ENCODE peak calls at places on chromosome 5, in six cellular contexts. One of them, this sample, is unnamed.

GRCh38 chr5:38830521-38831051 is 15.2 kb upstream of the OSMR start:
- DNase-seq in upper lobe of left lung: no peak
- DNase-seq in H1: no peak
- DNase-seq in A549: no peak
- DNase-seq in suprapubic skin: no peak
- DNase-seq in stomach: no peak
- DNase-seq in this sample: no peak

GRCh38 chr5:10709409-10709808 is 51.6 kb downstream of the DAP start:
- DNase-seq in H1: no peak
- DNase-seq in A549: no peak
- DNase-seq in suprapubic skin: no peak
- DNase-seq in upper lobe of left lung: no peak
- DNase-seq in stomach: no peak
- DNase-seq in this sample: no peak

GRCh38 chr5:16617272-16617973 is 626 bp upstream of the RETREG1 start:
- DNase-seq in suprapubic skin: no peak
- DNase-seq in stomach: no peak
- DNase-seq in upper lobe of left lung: peak
- DNase-seq in H1: no peak
- DNase-seq in A549: no peak
- DNase-seq in this sample: no peak

GRCh38 chr5:10607023-10607665 is 43.3 kb downstream of the ANKRD33B start:
- DNase-seq in H1: no peak
- DNase-seq in A549: no peak
- DNase-seq in suprapubic skin: peak
- DNase-seq in upper lobe of left lung: no peak
- DNase-seq in stomach: no peak
- DNase-seq in this sample: no peak

GRCh38 chr5:139903805-139904565 is 108.4 kb downstream of the PSD2 start:
- DNase-seq in suprapubic skin: peak
- DNase-seq in stomach: no peak
- DNase-seq in upper lobe of left lung: peak
- DNase-seq in H1: peak
- DNase-seq in A549: peak
- DNase-seq in this sample: peak

GRCh38 chr5:59099270-59099994 is 516.6 kb downstream of the RAB3C start:
- DNase-seq in suprapubic skin: no peak
- DNase-seq in A549: peak
- DNase-seq in H1: no peak
- DNase-seq in upper lobe of left lung: no peak
- DNase-seq in stomach: no peak
- DNase-seq in this sample: no peak

GRCh38 chr5:136729901-136730355 is 364.6 kb upstream of the TRPC7 start:
- DNase-seq in H1: no peak
- DNase-seq in upper lobe of left lung: no peak
- DNase-seq in A549: peak
- DNase-seq in suprapubic skin: no peak
- DNase-seq in stomach: no peak
- DNase-seq in this sample: no peak

GRCh38 chr5:137316346-137316736 is 182.8 kb downstream of the SPOCK1 start:
- DNase-seq in suprapubic skin: no peak
- DNase-seq in H1: no peak
- DNase-seq in A549: no peak
- DNase-seq in upper lobe of left lung: no peak
- DNase-seq in stomach: no peak
- DNase-seq in this sample: no peak

GRCh38 chr5:61625682-61626620 is 293.9 kb downstream of the ZSWIM6 start:
- DNase-seq in upper lobe of left lung: peak
- DNase-seq in suprapubic skin: peak
- DNase-seq in H1: peak
- DNase-seq in stomach: peak
- DNase-seq in A549: peak
- DNase-seq in this sample: peak

GRCh38 chr5:65043843-65044359 is 275.2 kb downstream of the CWC27 start:
- DNase-seq in A549: no peak
- DNase-seq in stomach: no peak
- DNase-seq in suprapubic skin: no peak
- DNase-seq in upper lobe of left lung: no peak
- DNase-seq in H1: no peak
- DNase-seq in this sample: no peak

GRCh38 chr5:61123145-61123544 is 39.1 kb downstream of the SMIM15 start:
- DNase-seq in stomach: no peak
- DNase-seq in A549: no peak
- DNase-seq in H1: no peak
- DNase-seq in upper lobe of left lung: no peak
- DNase-seq in suprapubic skin: no peak
- DNase-seq in this sample: no peak

GRCh38 chr5:135230326-135230925 is 168.6 kb downstream of the MACROH2A1 start:
- DNase-seq in A549: no peak
- DNase-seq in upper lobe of left lung: peak
- DNase-seq in H1: no peak
- DNase-seq in stomach: no peak
- DNase-seq in suprapubic skin: no peak
- DNase-seq in this sample: peak

GRCh38 chr5:54902817-54903473 is 82.4 kb downstream of the ESM1 start:
- DNase-seq in A549: no peak
- DNase-seq in upper lobe of left lung: no peak
- DNase-seq in suprapubic skin: no peak
- DNase-seq in stomach: no peak
- DNase-seq in H1: no peak
- DNase-seq in this sample: no peak

GRCh38 chr5:153784277-153784676 is 254.4 kb downstream of the FAM114A2 start:
- DNase-seq in A549: no peak
- DNase-seq in stomach: no peak
- DNase-seq in H1: no peak
- DNase-seq in suprapubic skin: no peak
- DNase-seq in upper lobe of left lung: no peak
- DNase-seq in this sample: no peak

GRCh38 chr5:109708813-109709212 is 19.1 kb downstream of the MAN2A1 start:
- DNase-seq in H1: no peak
- DNase-seq in suprapubic skin: no peak
- DNase-seq in stomach: no peak
- DNase-seq in A549: no peak
- DNase-seq in upper lobe of left lung: no peak
- DNase-seq in this sample: no peak

GRCh38 chr5:124902097-124902821 is 155.8 kb upstream of the ZNF608 start:
- DNase-seq in stomach: no peak
- DNase-seq in upper lobe of left lung: no peak
- DNase-seq in suprapubic skin: no peak
- DNase-seq in A549: no peak
- DNase-seq in H1: no peak
- DNase-seq in this sample: no peak

GRCh38 chr5:139649082-139649991 is 1.2 kb downstream of the CXXC5 start:
- DNase-seq in H1: peak
- DNase-seq in suprapubic skin: peak
- DNase-seq in stomach: no peak
- DNase-seq in upper lobe of left lung: peak
- DNase-seq in A549: no peak
- DNase-seq in this sample: peak

GRCh38 chr5:117594165-117594564 is 1019.5 kb upstream of the SEMA6A start:
- DNase-seq in suprapubic skin: peak
- DNase-seq in H1: no peak
- DNase-seq in upper lobe of left lung: no peak
- DNase-seq in stomach: no peak
- DNase-seq in A549: no peak
- DNase-seq in this sample: peak

GRCh38 chr5:1661311-1661710 is 137.6 kb upstream of the LPCAT1 start:
- DNase-seq in H1: no peak
- DNase-seq in suprapubic skin: no peak
- DNase-seq in A549: no peak
- DNase-seq in stomach: no peak
- DNase-seq in upper lobe of left lung: no peak
- DNase-seq in this sample: peak

GRCh38 chr5:134252671-134253070 is 26.8 kb upstream of the PPP2CA start:
- DNase-seq in stomach: no peak
- DNase-seq in suprapubic skin: no peak
- DNase-seq in A549: peak
- DNase-seq in upper lobe of left lung: no peak
- DNase-seq in H1: no peak
- DNase-seq in this sample: no peak

GRCh38 chr5:177303121-177303924 is at the start of the genes PRELID1 and RAB24:
- DNase-seq in H1: peak
- DNase-seq in A549: peak
- DNase-seq in upper lobe of left lung: peak
- DNase-seq in suprapubic skin: peak
- DNase-seq in stomach: peak
- DNase-seq in this sample: peak

GRCh38 chr5:143024227-143024920 is 254.2 kb downstream of the ARHGAP26 start:
- DNase-seq in H1: no peak
- DNase-seq in upper lobe of left lung: no peak
- DNase-seq in suprapubic skin: no peak
- DNase-seq in stomach: no peak
- DNase-seq in A549: no peak
- DNase-seq in this sample: no peak

GRCh38 chr5:143026380-143026779 is 256.2 kb downstream of the ARHGAP26 start:
- DNase-seq in H1: no peak
- DNase-seq in suprapubic skin: no peak
- DNase-seq in A549: no peak
- DNase-seq in upper lobe of left lung: no peak
- DNase-seq in stomach: no peak
- DNase-seq in this sample: no peak

GRCh38 chr5:143023447-143024096 is 253.4 kb downstream of the ARHGAP26 start:
- DNase-seq in suprapubic skin: no peak
- DNase-seq in H1: no peak
- DNase-seq in upper lobe of left lung: peak
- DNase-seq in stomach: peak
- DNase-seq in A549: no peak
- DNase-seq in this sample: peak

GRCh38 chr5:143025971-143026370 is 255.8 kb downstream of the ARHGAP26 start:
- DNase-seq in A549: no peak
- DNase-seq in stomach: no peak
- DNase-seq in H1: no peak
- DNase-seq in suprapubic skin: no peak
- DNase-seq in upper lobe of left lung: no peak
- DNase-seq in this sample: no peak

DNA sequence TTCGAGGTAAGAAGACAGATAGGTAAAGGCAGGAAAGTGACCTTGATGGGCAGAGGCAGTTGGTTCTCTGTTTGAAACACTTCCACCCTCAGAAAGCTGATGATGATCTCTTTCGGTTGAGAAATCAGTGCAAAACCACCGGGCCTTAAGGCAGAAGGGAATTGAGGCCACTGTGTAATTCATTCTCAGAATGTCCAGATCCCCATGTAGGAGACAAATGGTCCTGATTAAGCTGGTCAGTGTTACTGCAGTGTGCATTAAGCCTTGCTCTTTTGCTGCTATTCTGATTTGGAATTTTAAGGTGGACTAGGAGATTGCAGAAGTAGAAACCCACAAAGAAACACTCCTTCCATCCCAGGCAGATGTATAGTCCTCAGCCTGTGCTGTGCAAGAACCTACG is 255.2 kb downstream of the ARHGAP26 start:
- DNase-seq in suprapubic skin: no peak
- DNase-seq in H1: no peak
- DNase-seq in upper lobe of left lung: no peak
- DNase-seq in stomach: no peak
- DNase-seq in A549: no peak
- DNase-seq in this sample: no peak
- TF ChIP-seq POLR2A in suprapubic skin: no peak
- TF ChIP-seq POLR2A in H1: no peak
- TF ChIP-seq POLR2A in upper lobe of left lung: no peak
- TF ChIP-seq POLR2A in stomach: no peak
- TF ChIP-seq POLR2A in A549: no peak
- TF ChIP-seq POLR2A in this sample: no peak

GRCh38 chr5:115601709-115602584 is at the start of gene TICAM2:
- DNase-seq in suprapubic skin: peak
- DNase-seq in upper lobe of left lung: peak
- DNase-seq in H1: peak
- DNase-seq in A549: peak
- DNase-seq in stomach: peak
- DNase-seq in this sample: peak
- TF ChIP-seq EP300 in suprapubic skin: no peak
- TF ChIP-seq EP300 in upper lobe of left lung: no peak
- TF ChIP-seq EP300 in H1: no peak
- TF ChIP-seq EP300 in A549: no peak
- TF ChIP-seq EP300 in stomach: no peak
- TF ChIP-seq EP300 in this sample: no peak

DNA sequence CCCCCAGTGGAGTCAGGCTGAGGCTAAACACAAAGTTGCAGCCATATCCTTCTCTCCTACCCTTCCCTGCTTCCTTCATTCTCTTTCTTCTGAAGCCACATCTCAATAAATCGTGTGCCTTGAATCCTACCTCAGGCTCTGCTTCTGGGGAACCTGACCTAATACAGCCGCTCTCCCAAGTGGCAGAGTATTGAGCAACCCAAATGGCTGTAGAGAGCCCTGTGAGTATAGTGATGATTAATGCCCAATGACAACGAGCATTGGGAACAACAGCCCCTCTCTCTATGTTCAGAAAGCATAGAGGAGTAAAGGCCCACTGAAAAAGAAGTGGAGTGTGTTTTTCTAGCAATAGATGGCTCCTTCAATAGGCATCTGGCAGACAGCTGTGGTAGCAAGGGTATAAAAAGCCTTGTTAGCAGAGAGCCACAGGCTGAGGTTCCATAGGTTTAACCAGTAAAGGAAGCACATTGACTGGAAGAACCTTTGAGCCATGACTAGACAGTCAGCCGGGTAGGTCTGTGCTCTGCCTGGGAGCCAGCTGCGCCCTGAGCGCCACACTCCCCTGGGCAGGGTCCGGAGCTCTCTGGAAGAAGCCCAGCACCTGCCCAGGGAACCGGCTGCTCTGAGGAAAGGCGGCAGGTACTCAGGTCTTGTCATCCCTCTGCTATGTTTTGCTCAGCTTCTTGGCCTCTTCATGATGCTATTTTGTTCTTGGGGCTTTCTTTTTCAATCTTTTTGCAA is 22.6 kb upstream of the HSPA9 start:
- DNase-seq in H1: no peak
- DNase-seq in upper lobe of left lung: peak
- DNase-seq in A549: no peak
- DNase-seq in suprapubic skin: peak
- DNase-seq in stomach: no peak
- DNase-seq in this sample: peak
- TF ChIP-seq CTCF in H1: no peak
- TF ChIP-seq CTCF in upper lobe of left lung: no peak
- TF ChIP-seq CTCF in A549: no peak
- TF ChIP-seq CTCF in suprapubic skin: no peak
- TF ChIP-seq CTCF in stomach: no peak
- TF ChIP-seq CTCF in this sample: no peak

GRCh38 chr5:149417714-149418368 is 38.7 kb upstream of the IL17B start:
- DNase-seq in suprapubic skin: no peak
- DNase-seq in A549: no peak
- DNase-seq in upper lobe of left lung: no peak
- DNase-seq in stomach: no peak
- DNase-seq in H1: no peak
- DNase-seq in this sample: peak
- TF ChIP-seq POLR2A in suprapubic skin: no peak
- TF ChIP-seq POLR2A in A549: no peak
- TF ChIP-seq POLR2A in upper lobe of left lung: no peak
- TF ChIP-seq POLR2A in stomach: no peak
- TF ChIP-seq POLR2A in H1: no peak
- TF ChIP-seq POLR2A in this sample: peak

DNA sequence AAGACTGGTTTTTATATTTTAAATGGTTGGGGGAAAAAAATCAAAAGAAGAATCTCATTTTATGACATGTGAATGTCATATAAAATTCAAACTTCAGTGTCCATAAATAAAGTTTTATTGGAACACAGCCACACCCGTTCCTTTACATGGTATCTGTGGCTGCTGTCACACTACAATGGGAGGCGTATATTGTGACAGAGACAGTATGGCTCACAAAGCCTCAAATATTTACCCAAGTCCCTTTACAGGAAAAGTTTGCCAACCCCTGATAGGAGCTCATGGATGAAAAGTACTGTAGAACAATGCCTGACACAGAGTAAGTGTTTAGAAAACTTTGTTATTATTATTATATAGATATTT is 5.2 kb upstream of the DUSP1 start:
- DNase-seq in H1: no peak
- DNase-seq in stomach: no peak
- DNase-seq in suprapubic skin: no peak
- DNase-seq in A549: no peak
- DNase-seq in upper lobe of left lung: no peak
- DNase-seq in this sample: no peak
- TF ChIP-seq EP300 in H1: no peak
- TF ChIP-seq EP300 in stomach: no peak
- TF ChIP-seq EP300 in suprapubic skin: no peak
- TF ChIP-seq EP300 in A549: no peak
- TF ChIP-seq EP300 in upper lobe of left lung: peak
- TF ChIP-seq EP300 in this sample: no peak

This sample was measured in sigmoid colon.